ENCODE peak calls at places on chromosomes 5 and 9, in ten cellular contexts. V, F, B, A, I, J, Y, Q, D and K are unnamed samples. For H3K4me1, the result is how much of the 10 kb centered on the place peaks cover.

GRCh38 chr9:123456011-123456410 is 100.0 kb downstream of the CRB2 start:
- DNase-seq in V (no peak), F (no peak), B (no peak), A (no peak), I (no peak), J (no peak), Y (no peak), Q (no peak), D (no peak), K (peak)

GRCh38 chr9:38363589-38363925 is 28.9 kb upstream of the ALDH1B1 start:
- DNase-seq in V (no peak), F (no peak), B (no peak), A (no peak), I (no peak), J (no peak), Y (no peak), Q (no peak), D (no peak), K (no peak)

GRCh38 chr9:74499770-74500583 is 2.8 kb downstream of the RORB start:
- DNase-seq in V (peak), F (no peak), B (peak), A (no peak), I (peak), J (no peak), Y (no peak), Q (no peak), D (no peak), K (no peak)

GRCh38 chr5:124922255-124922975 is 176.0 kb upstream of the ZNF608 start:
- DNase-seq in V (no peak), F (no peak), B (no peak), A (no peak), I (no peak), J (no peak), Y (no peak), Q (no peak), D (no peak), K (no peak)

GRCh38 chr9:98815552-98815951 is 8.1 kb downstream of the GALNT12 start:
- DNase-seq in V (no peak), F (no peak), B (no peak), A (no peak), I (no peak), J (no peak), Y (no peak), Q (no peak), D (no peak), K (no peak)

GRCh38 chr9:123537809-123538208 is 181.8 kb downstream of the CRB2 start:
- DNase-seq in V (no peak), F (no peak), B (no peak), A (no peak), I (no peak), J (no peak), Y (no peak), Q (no peak), D (no peak), K (no peak)

GRCh38 chr5:168307022-168307421 is 15.6 kb downstream of the WWC1 start:
- DNase-seq in V (no peak), F (no peak), B (no peak), A (no peak), I (no peak), J (no peak), Y (no peak), Q (no peak), D (no peak), K (no peak)

GRCh38 chr5:178818094-178818493 is 41.7 kb upstream of the ZNF354B start:
- DNase-seq in V (no peak), F (no peak), B (no peak), A (no peak), I (no peak), J (no peak), Y (no peak), Q (no peak), D (no peak), K (no peak)

GRCh38 chr5:7244977-7245376 is 151.0 kb upstream of the ADCY2 start:
- DNase-seq in V (no peak), F (no peak), B (no peak), A (no peak), I (no peak), J (no peak), Y (no peak), Q (no peak), D (no peak), K (no peak)

GRCh38 chr9:18923167-18923566 is 109.8 kb downstream of the SAXO1 start:
- DNase-seq in V (no peak), F (peak), B (no peak), A (no peak), I (no peak), J (no peak), Y (no peak), Q (no peak), D (no peak), K (no peak)

GRCh38 chr9:114989600-114990410 is 59.4 kb upstream of the TNFSF8 start:
- DNase-seq in V (no peak), F (peak), B (no peak), A (no peak), I (no peak), J (no peak), Y (no peak), Q (no peak), D (no peak), K (no peak)

GRCh38 chr5:124746916-124747769 is 704 bp upstream of the ZNF608 start:
- DNase-seq in V (peak), F (peak), B (peak), A (no peak), I (peak), J (peak), Y (peak), Q (peak), D (peak), K (peak)

GRCh38 chr9:137607141-137607857 is 1.8 kb downstream of the ARRDC1 start:
- DNase-seq in V (no peak), F (no peak), B (no peak), A (no peak), I (peak), J (no peak), Y (no peak), Q (no peak), D (no peak), K (peak)

GRCh38 chr9:110141118-110141797 is 66.7 kb downstream of the C9orf152 start:
- DNase-seq in V (no peak), F (no peak), B (no peak), A (no peak), I (no peak), J (peak), Y (peak), Q (peak), D (no peak), K (no peak)

GRCh38 chr9:20863910-20864309 is 167.5 kb downstream of the HACD4 start:
- DNase-seq in V (no peak), F (no peak), B (no peak), A (no peak), I (no peak), J (no peak), Y (no peak), Q (no peak), D (no peak), K (no peak)

GRCh38 chr5:179192891-179193470 is 132.8 kb downstream of the ZNF354C start:
- DNase-seq in V (no peak), F (no peak), B (no peak), A (no peak), I (no peak), J (peak), Y (no peak), Q (peak), D (no peak), K (peak)

GRCh38 chr9:73080110-73080683 is 71.5 kb upstream of the ANXA1 start:
- DNase-seq in V (no peak), F (no peak), B (peak), A (no peak), I (no peak), J (no peak), Y (no peak), Q (no peak), D (no peak), K (no peak)

GRCh38 chr9:73073337-73074175 is 78.1 kb upstream of the ANXA1 start:
- DNase-seq in V (no peak), F (no peak), B (no peak), A (no peak), I (no peak), J (no peak), Y (no peak), Q (no peak), D (no peak), K (no peak)

GRCh38 chr9:73079326-73079725 is 72.3 kb upstream of the ANXA1 start:
- DNase-seq in V (no peak), F (no peak), B (no peak), A (no peak), I (no peak), J (no peak), Y (no peak), Q (no peak), D (peak), K (no peak)

GRCh38 chr9:73074176-73074708 is 77.4 kb upstream of the ANXA1 start:
- DNase-seq in V (no peak), F (no peak), B (no peak), A (no peak), I (no peak), J (no peak), Y (no peak), Q (no peak), D (no peak), K (no peak)

DNA sequence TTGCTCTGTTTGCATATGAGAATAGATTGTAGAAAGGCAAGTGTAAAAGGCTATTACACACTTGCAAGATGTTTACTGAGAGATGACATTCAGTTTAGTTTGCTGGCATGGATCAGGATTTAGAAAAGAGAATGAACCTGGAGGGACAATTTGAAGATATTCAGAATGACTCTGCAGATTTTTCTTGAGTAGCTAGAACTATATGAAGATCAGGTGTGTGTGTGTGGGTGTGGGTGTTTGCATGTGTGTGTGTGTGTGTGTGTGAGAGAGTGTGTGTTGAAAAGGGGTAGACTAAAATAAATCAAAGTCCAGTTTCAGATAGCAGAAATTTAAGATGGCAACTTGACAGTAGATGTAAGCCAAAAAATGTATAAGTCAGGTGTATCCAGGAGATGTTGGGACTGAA is 74.0 kb upstream of the ANXA1 start:
- DNase-seq in V (no peak), F (no peak), B (no peak), A (no peak), I (no peak), J (no peak), Y (no peak), Q (no peak), D (no peak), K (no peak)
- H3K4me1 ChIP-seq in V (under half), F (half or more), B (under half), A (under half), I (under half), J (under half), Y (under half), Q (under half), D (under half), K (under half)

DNA sequence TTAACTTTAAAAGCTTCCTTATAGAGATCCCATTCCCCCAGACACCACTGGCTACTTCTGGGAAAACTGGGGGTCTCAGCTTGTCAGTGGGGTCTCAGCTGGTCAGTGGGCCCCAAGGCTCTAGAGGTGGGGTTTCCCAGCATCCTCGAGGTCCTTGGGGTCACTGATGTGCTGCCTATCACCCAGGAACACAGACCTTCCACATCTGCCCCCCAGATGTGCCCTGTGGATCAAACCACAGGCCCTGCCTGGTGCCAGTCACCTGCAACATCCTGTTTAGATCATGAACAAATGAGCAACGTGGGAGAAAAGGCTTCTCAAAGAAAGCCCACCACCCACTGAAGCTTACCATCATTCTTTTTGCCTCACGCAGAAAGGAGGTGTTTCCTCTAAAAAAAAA is 165.6 kb upstream of the FSTL4 start:
- DNase-seq in V (no peak), F (no peak), B (peak), A (no peak), I (no peak), J (no peak), Y (no peak), Q (no peak), D (no peak), K (no peak)
- TF ChIP-seq CTCF in V (no peak), F (no peak), B (no peak), A (no peak), I (no peak), J (no peak), Y (no peak), Q (no peak), D (no peak), K (no peak)

GRCh38 chr5:151029856-151030336 is 9.5 kb downstream of the GPX3 start:
- DNase-seq in V (no peak), F (no peak), B (no peak), A (no peak), I (no peak), J (no peak), Y (no peak), Q (no peak), D (no peak), K (no peak)
- H3K4me1 ChIP-seq in V (under half), F (half or more), B (under half), A (under half), I (under half), J (under half), Y (half or more), Q (under half), D (under half), K (under half)

GRCh38 chr5:135012951-135013391 is 21.1 kb downstream of the PITX1 start:
- DNase-seq in V (no peak), F (no peak), B (no peak), A (no peak), I (no peak), J (no peak), Y (no peak), Q (no peak), D (no peak), K (no peak)
- TF ChIP-seq CTCF in V (no peak), F (no peak), B (no peak), A (no peak), I (no peak), J (no peak), Y (no peak), Q (no peak), D (no peak), K (no peak)

DNA sequence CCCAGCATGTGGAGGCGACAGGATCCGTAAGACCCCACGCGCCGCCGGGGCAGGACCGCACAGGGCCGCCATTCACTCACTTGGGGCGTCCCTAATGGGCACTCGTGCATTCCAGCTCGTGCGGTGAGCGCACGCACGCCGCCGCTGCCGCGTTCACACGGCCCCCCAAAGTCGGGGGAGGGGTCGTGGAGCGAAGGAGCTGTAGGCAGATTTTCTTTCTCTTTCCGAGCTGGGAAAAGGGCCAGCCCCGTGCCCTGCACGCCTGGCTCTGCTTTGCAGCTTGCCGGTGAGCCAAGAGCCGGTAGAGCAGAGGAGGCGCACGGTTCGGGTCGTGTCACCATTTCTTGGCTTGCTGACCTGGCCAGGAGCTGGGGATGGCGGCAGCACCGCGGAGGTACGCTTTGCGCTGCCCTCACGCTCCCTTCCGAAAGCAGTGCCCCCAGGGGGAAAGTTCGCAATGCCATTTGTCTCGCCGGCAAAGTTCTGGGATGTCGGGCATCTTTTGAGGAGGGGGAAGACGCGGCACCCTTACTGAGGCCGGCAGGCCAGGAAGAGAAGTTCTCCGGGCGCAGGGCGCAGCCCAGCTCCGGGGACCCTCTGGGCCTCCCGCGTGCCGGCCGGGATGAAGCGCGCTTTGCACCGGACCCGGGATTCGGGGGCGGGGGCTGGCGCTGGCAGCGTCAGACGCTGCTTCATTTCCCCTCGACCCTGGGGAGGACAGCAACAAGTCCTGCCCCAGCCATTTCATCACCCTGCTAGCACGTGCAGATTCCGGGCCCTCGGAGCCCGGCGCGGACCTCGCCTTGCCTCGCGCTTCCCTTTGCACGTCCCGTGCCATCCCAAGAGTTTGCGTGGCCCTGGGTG is 898 bp downstream of the STC2 start:
- DNase-seq in V (no peak), F (no peak), B (no peak), A (no peak), I (peak), J (no peak), Y (no peak), Q (no peak), D (no peak), K (no peak)
- H3K4me1 ChIP-seq in V (under half), F (half or more), B (under half), A (under half), I (under half), J (under half), Y (half or more), Q (under half), D (under half), K (under half)